ENCODE peak calls at places on chromosomes 12 and 14, in nine cellular contexts. A is stromal cell of bone marrow, W is astrocyte of the spinal cord, J is NCI-H1092 treated with DMSO at 0.1 percent for 48 hours, S is GM19239, H is transverse colon, D is HCT116, B is NCI-H774, C is RWPE1. Q is an unnamed sample.

GRCh38 chr12:89983622-89984021 is 275.0 kb upstream of the ATP2B1 start:
- DNase-seq in S (no peak), D (no peak), B (no peak), A (no peak), C (no peak), H (no peak), W (no peak), J (no peak), Q (no peak)

GRCh38 chr14:22920697-22921096 is 1.7 kb upstream of the RBM23 start:
- DNase-seq in B (no peak), A (no peak), H (no peak), S (no peak), D (no peak), J (no peak), W (no peak), C (no peak), Q (no peak)

GRCh38 chr12:58540480-58541299 is 379.6 kb downstream of the LRIG3 start:
- DNase-seq in W (peak), H (peak), S (no peak), C (peak), J (peak), B (peak), D (peak), A (peak), Q (peak)

GRCh38 chr14:78848234-78848820 is 678.2 kb downstream of the NRXN3 start:
- DNase-seq in A (no peak), B (peak), J (peak), D (peak), H (peak), C (peak), W (peak), S (peak), Q (peak)

GRCh38 chr14:101917413-101918124 is 46.8 kb upstream of the DYNC1H1 start:
- DNase-seq in C (no peak), H (no peak), D (no peak), J (no peak), S (no peak), B (no peak), A (no peak), W (peak), Q (no peak)

GRCh38 chr12:51969643-51970042 is 18.1 kb downstream of the ACVR1B start:
- DNase-seq in D (no peak), B (no peak), S (no peak), H (no peak), C (no peak), A (no peak), J (no peak), W (no peak), Q (no peak)

GRCh38 chr12:55996201-55996714 is 818 bp upstream of the SUOX start:
- DNase-seq in A (no peak), D (no peak), C (peak), J (peak), S (peak), W (peak), H (peak), B (peak), Q (peak)

GRCh38 chr14:61609143-61609851 is 86.0 kb upstream of the HIF1A start:
- DNase-seq in H (no peak), B (peak), A (peak), W (peak), C (no peak), J (peak), S (no peak), D (no peak), Q (peak)

GRCh38 chr14:23544511-23545447 is 6.8 kb downstream of the ZFHX2 start:
- DNase-seq in A (no peak), J (peak), W (no peak), B (peak), C (no peak), D (no peak), S (no peak), H (peak), Q (no peak)

GRCh38 chr14:38808734-38809455 is 294.1 kb downstream of the SEC23A start:
- DNase-seq in J (no peak), B (no peak), H (peak), A (no peak), S (no peak), C (no peak), W (no peak), D (peak), Q (no peak)

GRCh38 chr12:15372313-15372712 is 50.0 kb downstream of the PTPRO start:
- DNase-seq in W (no peak), H (no peak), S (no peak), A (no peak), D (no peak), J (no peak), C (no peak), B (no peak), Q (no peak)

Q was measured in EL.